ENCODE peak calls at places on chromosome 9, in seven cellular contexts. B, S, K, P, F, C and Q are unnamed samples. For H3K4me1, the result is how much of the 10 kb centered on the place peaks cover.

GRCh38 chr9:19894975-19895374 is 106.1 kb upstream of the SLC24A2 start:
- DNase-seq in B (no peak), S (no peak), K (peak), P (no peak), F (no peak), C (no peak), Q (no peak)

GRCh38 chr9:98226516-98226915 is 28.9 kb downstream of the TBC1D2 start:
- DNase-seq in B (peak), S (no peak), K (no peak), P (no peak), F (no peak), C (no peak), Q (no peak)

GRCh38 chr9:137811283-137811870 is 66.2 kb upstream of the CACNA1B start:
- DNase-seq in B (no peak), S (no peak), K (no peak), P (no peak), F (no peak), C (no peak), Q (no peak)

GRCh38 chr9:38284768-38285080 is 107.8 kb upstream of the ALDH1B1 start:
- DNase-seq in B (no peak), S (no peak), K (no peak), P (peak), F (no peak), C (no peak), Q (no peak)

GRCh38 chr9:37466037-37466709 is 923 bp upstream of the ZBTB5 start:
- DNase-seq in B (no peak), S (peak), K (peak), P (peak), F (no peak), C (peak), Q (peak)

GRCh38 chr9:94829380-94830070 is 103.0 kb downstream of the AOPEP start:
- DNase-seq in B (no peak), S (no peak), K (no peak), P (no peak), F (no peak), C (no peak), Q (no peak)

GRCh38 chr9:21831841-21832509 is 29.5 kb downstream of the MTAP start:
- DNase-seq in B (peak), S (no peak), K (peak), P (no peak), F (no peak), C (peak), Q (no peak)

GRCh38 chr9:109652112-109652511 is 127.9 kb upstream of the PALM2AKAP2 start:
- DNase-seq in B (peak), S (no peak), K (no peak), P (no peak), F (no peak), C (no peak), Q (peak)

GRCh38 chr9:38707885-38708640 is 11.9 kb downstream of the FAM240B start:
- DNase-seq in B (peak), S (no peak), K (no peak), P (no peak), F (no peak), C (no peak), Q (no peak)

GRCh38 chr9:126226991-126227937 is 99.4 kb upstream of the MVB12B start:
- DNase-seq in B (no peak), S (no peak), K (no peak), P (no peak), F (no peak), C (no peak), Q (no peak)

GRCh38 chr9:128103589-128103962 is 24.0 kb downstream of the PTGES2 start:
- DNase-seq in B (no peak), S (no peak), K (no peak), P (no peak), F (peak), C (peak), Q (no peak)

GRCh38 chr9:86629530-86629929 is 275.3 kb upstream of the TUT7 start:
- DNase-seq in B (no peak), S (no peak), K (no peak), P (no peak), F (no peak), C (no peak), Q (no peak)

GRCh38 chr9:35790385-35791291 is 753 bp upstream of the NPR2 start:
- DNase-seq in B (peak), S (peak), K (peak), P (peak), F (peak), C (peak), Q (peak)

GRCh38 chr9:108363321-108363720 is 492.5 kb downstream of the ACTL7B start:
- DNase-seq in B (no peak), S (no peak), K (no peak), P (no peak), F (no peak), C (no peak), Q (no peak)

GRCh38 chr9:80555782-80556325 is 984.1 kb downstream of the TLE4 start:
- DNase-seq in B (peak), S (no peak), K (peak), P (no peak), F (no peak), C (no peak), Q (no peak)

GRCh38 chr9:76690575-76691370 is 73.5 kb upstream of the PCA3 start:
- DNase-seq in B (no peak), S (no peak), K (no peak), P (no peak), F (no peak), C (no peak), Q (no peak)

GRCh38 chr9:121736964-121737462 is 85.6 kb downstream of the DAB2IP start:
- DNase-seq in B (peak), S (peak), K (no peak), P (no peak), F (no peak), C (no peak), Q (peak)

GRCh38 chr9:36882117-36882465 is 152.0 kb downstream of the PAX5 start:
- DNase-seq in B (no peak), S (no peak), K (no peak), P (no peak), F (no peak), C (no peak), Q (no peak)

GRCh38 chr9:37413311-37413710 is 9.2 kb upstream of the GRHPR start:
- DNase-seq in B (no peak), S (no peak), K (no peak), P (no peak), F (no peak), C (no peak), Q (no peak)

DNA sequence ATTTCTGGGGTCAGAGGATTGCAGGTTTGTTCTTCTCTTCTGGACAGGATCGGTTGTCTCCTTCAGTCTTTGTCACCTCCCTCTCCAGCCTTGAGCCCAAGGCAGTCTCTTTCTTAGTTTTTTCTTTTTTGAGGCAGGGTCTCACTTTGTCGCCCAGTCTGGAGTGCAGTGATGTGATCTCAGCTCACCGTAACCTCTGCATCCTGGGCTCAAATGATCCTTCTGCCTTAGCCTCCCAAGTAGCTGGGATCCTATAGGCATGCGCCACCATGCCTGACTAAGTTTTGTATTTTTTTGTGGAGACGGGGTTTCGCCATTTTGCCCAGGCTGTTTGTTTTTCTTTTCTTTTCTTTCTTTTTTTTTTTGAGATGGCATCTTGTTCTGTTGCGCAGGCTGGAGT is 6.1 kb downstream of the PRRC2B start:
- DNase-seq in B (no peak), S (no peak), K (no peak), P (no peak), F (no peak), C (no peak), Q (no peak)
- H3K4me1 ChIP-seq in B (under half), S (half or more), K (half or more), P (under half), F (half or more), C (half or more), Q (under half)

GRCh38 chr9:135648494-135649410 is 9.4 kb upstream of the GLT6D1 start:
- DNase-seq in B (no peak), S (no peak), K (no peak), P (no peak), F (no peak), C (no peak), Q (no peak)
- H3K27ac ChIP-seq in B (no peak), S (no peak), K (no peak), P (no peak), F (no peak), C (no peak), Q (no peak)

GRCh38 chr9:34591091-34591910 is 1.8 kb upstream of the CNTFR start:
- DNase-seq in B (peak), S (peak), K (peak), P (peak), F (peak), C (peak), Q (peak)
- H3K4me3 ChIP-seq in B (no peak), S (peak), K (no peak), P (peak), F (peak), C (peak), Q (peak)

GRCh38 chr9:105259731-105260612 is 15.5 kb downstream of the SLC44A1 start:
- DNase-seq in B (no peak), S (no peak), K (no peak), P (no peak), F (no peak), C (no peak), Q (no peak)

GRCh38 chr9:105264380-105264779 is 19.9 kb downstream of the SLC44A1 start:
- DNase-seq in B (peak), S (no peak), K (peak), P (no peak), F (no peak), C (peak), Q (no peak)

GRCh38 chr9:105258225-105258737 is 13.8 kb downstream of the SLC44A1 start:
- DNase-seq in B (no peak), S (no peak), K (peak), P (no peak), F (no peak), C (no peak), Q (no peak)

GRCh38 chr9:105259274-105259673 is 14.8 kb downstream of the SLC44A1 start:
- DNase-seq in B (no peak), S (no peak), K (no peak), P (no peak), F (no peak), C (no peak), Q (no peak)

DNA sequence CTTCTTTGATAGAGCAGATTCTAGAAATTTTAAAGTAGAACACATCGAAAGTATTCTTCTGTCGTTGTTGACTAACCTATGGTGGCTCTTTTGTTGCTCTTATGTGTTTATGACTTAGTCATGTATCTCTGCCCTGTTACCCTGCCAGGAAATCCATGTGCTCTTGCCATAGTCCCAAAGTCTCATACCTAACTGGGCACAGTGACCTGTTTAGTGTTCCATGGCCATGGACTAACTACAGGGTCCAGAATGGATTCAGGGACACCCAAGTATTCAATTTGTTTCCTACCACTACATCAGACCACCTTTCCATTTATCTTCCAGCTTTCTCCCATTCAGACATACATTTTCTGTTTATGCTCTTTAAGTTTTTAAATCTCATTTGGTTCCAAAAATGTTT is 18.0 kb downstream of the SLC44A1 start:
- DNase-seq in B (no peak), S (no peak), K (no peak), P (no peak), F (no peak), C (no peak), Q (no peak)
- H3K4me1 ChIP-seq in B (under half), S (half or more), K (under half), P (under half), F (under half), C (under half), Q (under half)

GRCh38 chr9:93131599-93132286 is 2.3 kb downstream of the NINJ1 start:
- DNase-seq in B (no peak), S (no peak), K (no peak), P (no peak), F (no peak), C (no peak), Q (no peak)
- H3K27ac ChIP-seq in B (no peak), S (peak), K (no peak), P (no peak), F (peak), C (peak), Q (peak)